ENCODE peak calls at places on chromosome 11, in four cellular contexts. P is IMR-90, O is A549, I is GM12878. Q is an unnamed sample.

GRCh38 chr11:132941024-132941646 is 591.2 kb downstream of the OPCML start:
- DNase-seq in P (peak), O (no peak), I (no peak), Q (peak)

GRCh38 chr11:74626130-74626529 is 33.7 kb downstream of the POLD3 start:
- DNase-seq in I (no peak), P (no peak), O (no peak), Q (no peak)

GRCh38 chr11:27705873-27706820 is 5.9 kb upstream of the BDNF start:
- DNase-seq in O (peak), I (no peak), P (peak), Q (peak)

GRCh38 chr11:9527481-9528140 is 45.9 kb upstream of the WEE1 start:
- DNase-seq in O (no peak), P (peak), I (no peak), Q (no peak)

GRCh38 chr11:117498791-117499190 is 171.1 kb downstream of the CEP164 start:
- DNase-seq in O (no peak), I (no peak), P (no peak), Q (no peak)

GRCh38 chr11:127130321-127130720 is 129.8 kb upstream of the KIRREL3 start:
- DNase-seq in I (no peak), P (no peak), O (no peak), Q (no peak)

GRCh38 chr11:38648597-38648996 is 2050.6 kb upstream of the RAG2 start:
- DNase-seq in O (no peak), P (no peak), I (no peak), Q (no peak)

GRCh38 chr11:99920956-99921355 is 766.1 kb upstream of the ARHGAP42 start:
- DNase-seq in P (no peak), O (no peak), I (no peak), Q (no peak)

GRCh38 chr11:3747704-3748103 is 49.6 kb downstream of the NUP98 start:
- DNase-seq in I (no peak), O (no peak), P (peak), Q (no peak)

GRCh38 chr11:8867035-8867434 is 44.0 kb upstream of the AKIP1 start:
- DNase-seq in O (no peak), P (peak), I (no peak), Q (no peak)

GRCh38 chr11:117861151-117862018 is 15.1 kb downstream of the FXYD6 start:
- DNase-seq in O (no peak), I (no peak), P (no peak), Q (peak)

GRCh38 chr11:73521621-73522020 is 76.3 kb downstream of the FAM168A start:
- DNase-seq in O (no peak), P (peak), I (peak), Q (no peak)

GRCh38 chr11:65773784-65774411 is 6.9 kb downstream of the AP5B1 start:
- DNase-seq in I (no peak), O (no peak), P (no peak), Q (no peak)

GRCh38 chr11:22459053-22459452 is 120.9 kb downstream of the SLC17A6 start:
- DNase-seq in P (peak), O (no peak), I (no peak), Q (no peak)

GRCh38 chr11:34549271-34549670 is 35.7 kb upstream of the ELF5 start:
- DNase-seq in O (no peak), I (no peak), P (no peak), Q (no peak)

GRCh38 chr11:62542750-62543567 is 3.6 kb downstream of the AHNAK start:
- DNase-seq in I (peak), P (peak), O (peak), Q (peak)

GRCh38 chr11:115423728-115424459 is 80.3 kb downstream of the CADM1 start:
- DNase-seq in P (peak), I (no peak), O (no peak), Q (no peak)

GRCh38 chr11:106399075-106399500 is 321.6 kb downstream of the AASDHPPT start:
- DNase-seq in P (peak), I (no peak), O (peak), Q (no peak)

GRCh38 chr11:17719028-17719939 is at the start of gene MYOD1:
- DNase-seq in I (no peak), P (no peak), O (no peak), Q (no peak)

GRCh38 chr11:65833297-65834030 is at the start of gene SNX32:
- DNase-seq in P (peak), I (peak), O (no peak), Q (peak)

GRCh38 chr11:37812281-37812880 is 1214.3 kb upstream of the RAG2 start:
- DNase-seq in O (no peak), P (no peak), I (no peak), Q (no peak)

GRCh38 chr11:67027483-67027930 is 4.6 kb downstream of the SYT12 start:
- DNase-seq in P (no peak), O (no peak), I (no peak), Q (no peak)

GRCh38 chr11:117984471-117984870 is 1.7 kb upstream of the IL10RA start:
- DNase-seq in O (no peak), P (no peak), I (no peak), Q (no peak)

GRCh38 chr11:73137262-73137941 is 4.7 kb downstream of the FCHSD2 start:
- DNase-seq in I (no peak), O (no peak), P (no peak), Q (no peak)

GRCh38 chr11:121293276-121293569 is 652 bp downstream of the SC5D start:
- DNase-seq in O (no peak), P (peak), I (no peak), Q (no peak)

GRCh38 chr11:17611503-17612220 is 64.6 kb downstream of the OTOG start:
- DNase-seq in O (no peak), P (no peak), I (no peak), Q (no peak)

GRCh38 chr11:29448246-29448877 is 568.5 kb downstream of the KCNA4 start:
- DNase-seq in I (no peak), P (peak), O (peak), Q (peak)

GRCh38 chr11:14229472-14229871 is 129.5 kb downstream of the RRAS2 start:
- DNase-seq in I (no peak), O (no peak), P (no peak), Q (no peak)

GRCh38 chr11:34305095-34305692 is 52.6 kb downstream of the ABTB2 start:
- DNase-seq in P (peak), O (no peak), I (no peak), Q (no peak)

GRCh38 chr11:119236891-119237290 is 30.8 kb downstream of the CBL start:
- DNase-seq in I (no peak), O (no peak), P (peak), Q (no peak)
- TF ChIP-seq ELK1 in I (no peak), O (no peak), P (no peak), Q (no peak)

DNA sequence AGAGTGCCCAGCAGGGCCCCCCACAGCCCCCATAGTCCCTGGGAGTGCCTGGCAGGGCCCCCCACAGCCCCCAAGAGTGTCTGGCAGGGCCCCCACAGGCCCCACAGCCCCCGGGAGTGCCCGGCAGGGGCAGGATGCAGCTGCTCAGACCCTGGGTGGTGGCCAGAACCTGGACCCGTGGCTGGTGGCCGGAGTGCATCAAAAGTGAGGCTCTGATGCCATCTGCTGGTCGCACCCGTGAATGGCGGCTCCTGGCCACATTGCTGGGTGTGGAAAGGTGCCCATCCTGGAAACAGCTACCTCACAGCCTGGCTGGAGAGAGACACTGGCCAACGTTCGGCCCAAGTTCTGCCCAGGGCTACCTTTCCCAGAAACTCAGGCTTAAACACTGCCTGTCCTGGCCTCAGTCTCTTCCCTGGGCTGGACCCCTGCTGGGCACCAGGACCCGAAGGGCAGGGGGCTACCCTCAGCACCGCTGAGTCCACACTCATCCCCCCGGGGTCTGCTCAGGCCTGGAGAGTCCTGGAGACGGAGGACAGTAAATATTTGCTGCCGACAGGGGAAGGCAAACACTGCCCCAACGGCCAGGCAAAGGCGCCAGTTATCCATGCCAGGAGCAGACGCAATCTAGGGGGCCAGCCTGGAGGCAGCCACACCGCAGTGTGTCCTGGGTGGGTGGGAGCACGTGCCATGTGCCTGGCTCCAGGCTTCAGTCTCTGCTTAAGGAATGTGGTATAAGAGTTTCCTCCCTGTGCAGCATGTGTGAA is 4.4 kb downstream of the INS start:
- DNase-seq in I (no peak), P (peak), O (peak), Q (peak)
- TF ChIP-seq ELK1 in I (no peak), P (no peak), O (no peak), Q (no peak)

DNA sequence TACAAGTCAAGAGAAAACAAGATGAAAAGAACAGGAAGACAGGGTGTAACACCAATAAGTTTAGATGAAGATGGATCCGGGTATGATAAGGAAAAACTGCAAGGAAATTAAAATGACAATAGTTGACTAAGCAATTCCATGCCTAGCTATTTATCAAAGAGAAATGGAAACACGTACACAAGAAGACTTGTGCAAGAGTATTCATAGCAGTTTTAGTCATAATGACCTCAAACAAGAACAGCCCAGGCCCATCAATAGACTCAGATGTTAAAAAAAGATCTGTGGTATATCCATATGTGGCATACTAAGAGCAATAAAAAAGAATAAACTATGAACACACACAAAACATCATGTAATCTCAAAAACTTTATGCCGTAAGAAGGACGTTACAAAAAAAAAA is 33.2 kb downstream of the SLC5A12 start:
- DNase-seq in P (no peak), O (no peak), I (no peak), Q (no peak)
- TF ChIP-seq ELK1 in P (no peak), O (no peak), I (no peak), Q (no peak)

GRCh38 chr11:16252373-16252772 is 104.0 kb downstream of the SOX6 start:
- DNase-seq in O (peak), I (no peak), P (peak), Q (no peak)
- TF ChIP-seq ELK1 in O (no peak), I (no peak), P (no peak), Q (no peak)

DNA sequence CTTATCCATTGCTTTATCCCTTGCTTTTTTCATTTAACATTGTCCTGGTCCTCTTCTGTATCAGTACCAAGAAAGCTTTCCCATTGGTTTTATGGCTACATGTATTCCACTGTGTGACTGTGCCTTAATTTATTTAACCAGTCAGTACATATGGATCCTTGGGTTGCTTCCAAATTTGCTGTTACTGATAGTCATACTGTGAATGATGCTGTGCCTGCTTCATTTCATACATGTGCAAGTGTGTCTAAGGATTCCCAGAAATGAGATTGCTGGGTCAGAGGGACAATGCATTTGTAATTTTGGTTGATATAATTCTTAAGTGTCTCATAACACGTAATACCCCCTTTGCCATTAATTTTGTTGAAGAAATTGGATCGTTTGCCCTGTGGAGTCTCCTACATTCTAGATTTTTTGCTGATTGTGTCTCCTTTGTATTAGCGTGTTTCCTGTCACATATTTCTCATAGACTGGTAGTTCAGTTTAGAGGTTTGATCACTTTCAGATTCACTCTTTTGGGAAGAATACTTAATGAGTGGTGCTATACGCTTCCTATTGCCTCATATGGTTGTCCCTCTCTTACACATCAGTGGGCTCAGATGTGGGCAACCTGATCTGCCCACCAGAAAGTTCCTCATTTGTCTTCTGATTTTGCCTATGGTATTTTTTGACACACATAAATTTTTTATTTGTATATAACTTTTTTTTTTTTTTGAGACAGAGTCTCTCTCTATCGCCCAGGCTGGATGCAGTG is 35.2 kb downstream of the MYBPC3 start:
- DNase-seq in P (no peak), O (no peak), I (no peak), Q (no peak)
- TF ChIP-seq ELK1 in P (no peak), O (no peak), I (no peak), Q (no peak)

GRCh38 chr11:109864161-109864661 is 229.0 kb upstream of the ZC3H12C start:
- DNase-seq in O (no peak), P (no peak), I (peak), Q (no peak)
- TF ChIP-seq ELK1 in O (no peak), P (no peak), I (no peak), Q (no peak)

DNA sequence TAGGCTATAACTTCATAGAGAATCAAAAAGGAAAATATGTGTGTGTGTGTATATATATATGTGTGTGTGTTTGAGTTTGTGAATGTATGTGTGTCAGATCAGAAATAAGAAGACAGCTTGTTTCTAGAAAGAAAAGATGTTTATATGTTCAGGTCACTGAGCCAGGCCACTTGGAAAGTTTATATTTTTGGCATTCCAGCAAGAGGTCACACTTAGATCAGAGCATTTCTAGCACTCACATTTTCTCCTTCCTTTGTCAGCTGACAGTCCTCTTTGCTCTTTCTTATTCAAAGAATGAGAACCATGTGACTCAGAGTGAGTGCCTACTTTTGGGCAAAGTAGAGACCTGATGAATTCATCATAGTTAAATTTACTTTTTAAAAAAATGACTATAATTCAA is 22.9 kb downstream of the RAB38 start:
- DNase-seq in P (peak), O (no peak), I (no peak), Q (no peak)
- TF ChIP-seq ELK1 in P (no peak), O (no peak), I (no peak), Q (no peak)

GRCh38 chr11:69394902-69395690 is 86.4 kb upstream of the LINC01488 start:
- DNase-seq in P (no peak), I (no peak), O (no peak), Q (no peak)
- TF ChIP-seq ELK1 in P (no peak), I (no peak), O (no peak), Q (no peak)

DNA sequence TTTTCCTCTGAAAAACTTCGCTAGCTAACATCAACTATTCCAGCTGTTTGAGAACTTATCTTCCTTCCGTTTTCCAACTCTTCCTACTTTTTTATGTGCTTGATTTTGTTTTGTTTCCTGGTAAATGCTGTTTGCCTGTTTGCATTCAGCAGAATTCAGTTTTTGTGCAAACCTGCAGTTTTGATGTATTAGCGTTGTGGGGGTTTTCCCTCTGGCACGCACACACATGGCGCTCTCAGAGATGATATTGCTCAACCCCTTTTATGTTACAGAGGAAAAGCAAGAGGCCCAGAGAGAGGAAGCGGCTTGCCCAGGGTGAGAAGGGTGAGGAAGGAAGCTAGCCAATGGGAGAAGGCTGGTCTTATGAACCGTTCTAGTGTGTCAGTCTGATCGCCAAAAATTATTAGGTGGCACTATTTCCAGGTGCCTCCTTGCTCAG is 706 bp upstream of the CTSC start:
- DNase-seq in I (no peak), O (peak), P (peak), Q (peak)
- TF ChIP-seq ELK1 in I (no peak), O (no peak), P (no peak), Q (no peak)

Q was measured in K562.